ENCODE peak calls at places on chromosomes 13 and 19, in nine cellular contexts. Q is fibroblast of lung, V is IMR-90, N is keratinocyte, E is HCT116, D is K562, I is Karpas-422, U is GM23248, X is trophoblast cell. H is an unnamed sample.
A peak's percentile ranks its signal among the peaks of the same experiment; 100 is the strongest.

GRCh38 chr19:33561261-33561660 is 39.7 kb upstream of the PEPD start:
- DNase-seq in Q (no peak), V (no peak), N (no peak), E (no peak), D (no peak), I (no peak), U (no peak), X (peak; percentile 94), H (no peak)

GRCh38 chr13:78160793-78161192 is 242.2 kb upstream of the EDNRB start:
- DNase-seq in Q (peak; percentile 84), V (peak; percentile 88), N (no peak), E (no peak), D (no peak), I (no peak), U (peak; percentile 84), X (no peak), H (peak; percentile 79)

GRCh38 chr13:43239441-43239840 is 216.1 kb downstream of the DNAJC15 start:
- DNase-seq in Q (no peak), V (no peak), N (no peak), E (no peak), D (no peak), I (no peak), U (peak; percentile 52), X (no peak), H (no peak)

GRCh38 chr13:49220856-49221614 is 897 bp downstream of the MLNR start:
- DNase-seq in Q (peak; percentile 16), V (peak; percentile 12), N (no peak), E (no peak), D (no peak), I (no peak), U (peak; percentile 53), X (no peak), H (no peak)

GRCh38 chr19:30003862-30004261 is 61.8 kb downstream of the URI1 start:
- DNase-seq in Q (no peak), V (no peak), N (no peak), E (no peak), D (no peak), I (no peak), U (no peak), X (no peak), H (no peak)

GRCh38 chr19:57830071-57830602 is at the start of gene ZNF587B:
- DNase-seq in Q (peak; percentile 57), V (peak; percentile 74), N (peak; percentile 61), E (peak; percentile 36), D (peak; percentile 61), I (no peak), U (peak; percentile 64), X (peak; percentile 98), H (peak; percentile 44)

GRCh38 chr13:42137856-42138537 is 89.5 kb downstream of the DGKH start:
- DNase-seq in Q (peak; percentile 44), V (peak; percentile 71), N (no peak), E (no peak), D (no peak), I (no peak), U (peak; percentile 77), X (no peak), H (peak; percentile 32)

GRCh38 chr19:48152552-48152951 is 17.6 kb downstream of the LIG1 start:
- DNase-seq in Q (peak; percentile 30), V (peak; percentile 75), N (no peak), E (peak; percentile 18), D (peak; percentile 70), I (peak; percentile 87), U (peak; percentile 57), X (peak; percentile 43), H (peak; percentile 13)

GRCh38 chr19:2549701-2550191 is 73.8 kb downstream of the GADD45B start:
- DNase-seq in Q (peak; percentile 98), V (peak; percentile 88), N (no peak), E (no peak), D (no peak), I (no peak), U (peak; percentile 96), X (peak; percentile 49), H (peak; percentile 98)

GRCh38 chr19:3378352-3379146 is 12.2 kb downstream of the NFIC start:
- DNase-seq in Q (no peak), V (no peak), N (no peak), E (no peak), D (peak; percentile 83), I (no peak), U (no peak), X (no peak), H (no peak)

GRCh38 chr19:5578094-5578846 is 10.5 kb upstream of the TINCR start:
- DNase-seq in Q (no peak), V (peak; percentile 38), N (no peak), E (no peak), D (peak; percentile 78), I (peak; percentile 91), U (peak; percentile 71), X (peak; percentile 55), H (no peak)

GRCh38 chr13:107222619-107223018 is 654.7 kb upstream of the ARGLU1 start:
- DNase-seq in Q (no peak), V (no peak), N (no peak), E (no peak), D (no peak), I (no peak), U (no peak), X (no peak), H (no peak)

GRCh38 chr19:13850910-13851753 is 25.8 kb upstream of the NANOS3 start:
- DNase-seq in Q (peak; percentile 96), V (peak; percentile 94), N (no peak), E (peak; percentile 89), D (peak; percentile 79), I (no peak), U (peak; percentile 96), X (peak; percentile 91), H (peak; percentile 93)

GRCh38 chr19:13195678-13196077 is 45.5 kb downstream of the IER2 start:
- DNase-seq in Q (no peak), V (no peak), N (no peak), E (no peak), D (peak; percentile 72), I (peak; percentile 86), U (no peak), X (peak; percentile 38), H (no peak)

GRCh38 chr13:97659602-97660001 is 225.6 kb downstream of the RAP2A start:
- DNase-seq in Q (peak; percentile 5), V (peak; percentile 21), N (no peak), E (no peak), D (peak; percentile 2), I (no peak), U (peak; percentile 3), X (no peak), H (no peak)

GRCh38 chr19:31913103-31913710 is 432.2 kb upstream of the ZNF507 start:
- DNase-seq in Q (no peak), V (no peak), N (no peak), E (no peak), D (no peak), I (no peak), U (no peak), X (no peak), H (no peak)

GRCh38 chr13:67101730-67102467 is 128.2 kb downstream of the PCDH9 start:
- DNase-seq in Q (peak; percentile 41), V (peak; percentile 6), N (no peak), E (no peak), D (no peak), I (no peak), U (no peak), X (no peak), H (peak; percentile 30)
- H3K4me3 ChIP-seq in Q (no peak overlapping the region), V (no peak overlapping the region), N (no peak overlapping the region), E (no peak overlapping the region), D (no peak overlapping the region), I (peak overlapping the region; percentile 11), U (no peak overlapping the region), X (no peak overlapping the region), H (no peak overlapping the region)

GRCh38 chr19:52941941-52942370 is 18.7 kb upstream of the ZNF888 start:
- DNase-seq in Q (peak; percentile 23), V (peak; percentile 20), N (no peak), E (no peak), D (peak; percentile 55), I (peak; percentile 81), U (peak; percentile 63), X (peak; percentile 25), H (no peak)
- H2AFZ ChIP-seq in Q (peak overlapping the region; percentile 84), V (peak overlapping the region; percentile 94), N (peak overlapping the region; percentile 95), E (peak overlapping the region; percentile 77), D (peak overlapping the region; percentile 92), I (peak overlapping the region; percentile 53), U (peak overlapping the region; percentile 100), X (peak overlapping the region; percentile 38), H (peak overlapping the region; percentile 90)

GRCh38 chr13:46278474-46278873 is 66.7 kb downstream of the LRRC63 start:
- DNase-seq in Q (no peak), V (no peak), N (no peak), E (no peak), D (peak; percentile 58), I (no peak), U (no peak), X (no peak), H (no peak)
- H3K4me3 ChIP-seq in Q (no peak overlapping the region), V (no peak overlapping the region), N (no peak overlapping the region), E (no peak overlapping the region), D (no peak overlapping the region), I (no peak overlapping the region), U (no peak overlapping the region), X (no peak overlapping the region), H (no peak overlapping the region)

GRCh38 chr13:25879466-25879865 is 172.3 kb downstream of the SHISA2 start:
- DNase-seq in Q (no peak), V (no peak), N (no peak), E (no peak), D (no peak), I (no peak), U (no peak), X (no peak), H (no peak)

GRCh38 chr13:25885418-25885817 is 166.4 kb downstream of the SHISA2 start:
- DNase-seq in Q (no peak), V (no peak), N (no peak), E (no peak), D (no peak), I (no peak), U (no peak), X (no peak), H (no peak)

GRCh38 chr13:25881946-25882574 is 169.8 kb downstream of the SHISA2 start:
- DNase-seq in Q (peak; percentile 90), V (no peak), N (no peak), E (no peak), D (no peak), I (no peak), U (no peak), X (no peak), H (peak; percentile 90)

GRCh38 chr13:25881136-25881926 is 170.5 kb downstream of the SHISA2 start:
- DNase-seq in Q (peak; percentile 77), V (no peak), N (no peak), E (no peak), D (no peak), I (no peak), U (no peak), X (no peak), H (peak; percentile 74)

DNA sequence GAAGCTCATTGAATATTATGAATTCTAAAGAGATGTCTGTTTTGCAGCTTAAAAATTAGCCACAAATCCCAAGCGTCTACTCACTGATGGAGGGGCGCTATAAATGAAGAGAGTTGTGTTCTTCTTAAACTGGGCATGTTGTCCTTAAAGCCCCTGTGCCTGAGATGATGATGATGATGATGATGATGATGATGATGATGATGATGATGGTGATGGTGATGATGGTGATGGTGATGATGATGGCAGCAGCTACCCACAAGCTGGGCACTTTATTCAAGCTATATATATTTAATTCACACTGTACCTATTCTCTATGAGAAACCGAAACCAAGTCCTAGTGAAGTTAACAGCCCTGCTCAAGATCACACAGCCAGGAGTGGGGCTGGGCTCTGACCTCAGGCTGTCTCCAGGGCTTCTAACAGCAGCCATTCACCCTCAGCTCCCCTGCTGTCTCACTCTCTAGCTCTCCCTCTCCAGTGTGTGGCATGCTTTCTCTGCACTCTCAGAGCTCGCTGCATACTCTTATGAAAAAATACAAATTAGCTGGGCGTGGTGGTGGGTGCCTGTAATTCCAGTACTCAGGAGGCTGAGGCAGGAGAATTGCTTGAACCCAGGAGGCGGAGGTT is 169.0 kb downstream of the SHISA2 start:
- DNase-seq in Q (no peak), V (no peak), N (no peak), E (no peak), D (no peak), I (no peak), U (no peak), X (no peak), H (no peak)
- H2AFZ ChIP-seq in Q (no peak overlapping the region), V (no peak overlapping the region), N (no peak overlapping the region), E (no peak overlapping the region), D (no peak overlapping the region), I (no peak overlapping the region), U (no peak overlapping the region), X (no peak overlapping the region), H (no peak overlapping the region)